ENCODE peak calls at places on chromosomes 16 and 17, in five cellular contexts. H is SK-N-DZ; G is Daoy; Y is activated CD4-positive, alpha-beta T cell treated with anti-CD3 and anti-CD28 coated beads, Interleukin-2, amount 50 U/mL, for 4 hours; V is MM.1S. Z is an unnamed sample.

GRCh38 chr16:54651440-54651839 is 279.2 kb upstream of the IRX5 start:
- DNase-seq in H (no peak), G (no peak), V (no peak), Y (no peak), Z (no peak)

GRCh38 chr16:3066440-3066748 is 954 bp downstream of the IL32 start:
- DNase-seq in G (no peak), V (no peak), H (no peak), Y (no peak), Z (no peak)

GRCh38 chr16:78256686-78257375 is 157.4 kb downstream of the WWOX start:
- DNase-seq in G (no peak), H (no peak), Y (no peak), V (no peak), Z (no peak)

GRCh38 chr17:6346387-6346786 is 88.5 kb downstream of the AIPL1 start:
- DNase-seq in V (no peak), G (no peak), H (no peak), Y (no peak), Z (no peak)

GRCh38 chr17:332558-333322 is 19.9 kb downstream of the RPH3AL start:
- DNase-seq in V (no peak), H (no peak), G (peak), Y (no peak), Z (no peak)

GRCh38 chr17:50640701-50641338 is 6.1 kb downstream of the ABCC3 start:
- DNase-seq in G (peak), H (no peak), Y (no peak), V (no peak), Z (no peak)

GRCh38 chr17:73932216-73932749 is 271.2 kb upstream of the RPL38 start:
- DNase-seq in V (no peak), H (no peak), G (no peak), Y (no peak), Z (no peak)

GRCh38 chr16:3954411-3954921 is 74.0 kb upstream of the CREBBP start:
- DNase-seq in G (peak), Y (no peak), V (no peak), H (peak), Z (no peak)

GRCh38 chr16:88377961-88378360 is 4.8 kb upstream of the ZNF469 start:
- DNase-seq in V (no peak), Y (no peak), G (peak), H (no peak), Z (no peak)

GRCh38 chr16:31874354-31875111 is 926 bp downstream of the ZNF267 start:
- DNase-seq in V (peak), G (peak), H (peak), Y (peak), Z (peak)

GRCh38 chr17:19757536-19758180 is 9.6 kb upstream of the ALDH3A1 start:
- DNase-seq in V (no peak), Y (no peak), H (no peak), G (no peak), Z (no peak)

GRCh38 chr17:30379303-30380105 is 777 bp downstream of the CPD start:
- DNase-seq in V (peak), G (peak), H (peak), Y (peak), Z (no peak)

GRCh38 chr17:68821860-68822693 is 133.1 kb downstream of the ABCA8 start:
- DNase-seq in Y (no peak), V (no peak), H (no peak), G (peak), Z (no peak)

GRCh38 chr17:37131670-37132620 is 183.2 kb downstream of the AATF start:
- DNase-seq in Y (no peak), V (no peak), H (no peak), G (no peak), Z (no peak)

GRCh38 chr17:1776328-1776727 is 14.5 kb downstream of the SERPINF1 start:
- DNase-seq in G (no peak), V (no peak), H (no peak), Y (no peak), Z (no peak)

GRCh38 chr17:54172654-54173316 is 350.1 kb downstream of the KIF2B start:
- DNase-seq in Y (no peak), G (no peak), H (no peak), V (peak), Z (no peak)

GRCh38 chr17:79632432-79632735 is 21.5 kb upstream of the RBFOX3 start:
- DNase-seq in V (no peak), Y (no peak), G (no peak), H (no peak), Z (no peak)

GRCh38 chr17:45118691-45119090 is 13.6 kb downstream of the PLCD3 start:
- DNase-seq in G (no peak), H (no peak), Y (no peak), V (no peak), Z (no peak)

GRCh38 chr17:52026075-52026474 is 132.4 kb downstream of the CA10 start:
- DNase-seq in Y (no peak), H (no peak), G (no peak), V (no peak), Z (no peak)

GRCh38 chr17:36504156-36504545 is 17.7 kb downstream of the ZNHIT3 start:
- DNase-seq in Y (no peak), G (no peak), H (no peak), V (no peak), Z (no peak)

GRCh38 chr16:2532494-2533141 is 1.4 kb upstream of the CEMP1 start:
- DNase-seq in V (peak), Y (peak), H (peak), G (peak), Z (no peak)

GRCh38 chr16:89325861-89326471 is 108.5 kb downstream of the ZNF778 start:
- DNase-seq in V (peak), H (peak), Y (no peak), G (peak), Z (no peak)

GRCh38 chr17:17416400-17417360 is 60.1 kb upstream of the MED9 start:
- DNase-seq in G (peak), H (no peak), V (no peak), Y (no peak), Z (no peak)